ENCODE peak calls at places on chromosome 6, in four cellular contexts. U is CD4-positive, alpha-beta memory T cell; M is COR-L47; G is CD8-positive, alpha-beta T cell. V is an unnamed sample.

GRCh38 chr6:168927026-168927425 is 326.6 kb downstream of the THBS2 start:
- DNase-seq in M (no peak), G (no peak), U (no peak), V (no peak)

GRCh38 chr6:44177691-44178423 is 19.2 kb downstream of the CAPN11 start:
- DNase-seq in G (no peak), U (no peak), M (no peak), V (peak)

GRCh38 chr6:168370310-168370991 is 50.9 kb upstream of the DACT2 start:
- DNase-seq in G (peak), U (peak), M (peak), V (peak)

GRCh38 chr6:111148110-111148509 is 60.8 kb downstream of the SLC16A10 start:
- DNase-seq in G (no peak), U (no peak), M (no peak), V (no peak)

GRCh38 chr6:109059591-109060021 is 35.0 kb downstream of the SESN1 start:
- DNase-seq in M (no peak), U (peak), G (no peak), V (no peak)

GRCh38 chr6:88494401-88495140 is 328.4 kb upstream of the CNR1 start:
- DNase-seq in M (no peak), U (no peak), G (no peak), V (no peak)

GRCh38 chr6:80287607-80288006 is 181.1 kb downstream of the BCKDHB start:
- DNase-seq in G (no peak), U (no peak), M (no peak), V (no peak)

GRCh38 chr6:160457843-160458242 is 109.7 kb downstream of the SLC22A3 start:
- DNase-seq in U (no peak), G (no peak), M (no peak), V (no peak)

GRCh38 chr6:151784441-151785214 is 22.9 kb upstream of the ESR1 start:
- DNase-seq in U (no peak), M (no peak), G (no peak), V (no peak)

GRCh38 chr6:33294086-33294823 is 4.5 kb downstream of the RGL2 start:
- DNase-seq in M (no peak), G (no peak), U (no peak), V (no peak)

GRCh38 chr6:44401138-44401537 is 13.6 kb downstream of the CDC5L start:
- DNase-seq in M (no peak), G (no peak), U (no peak), V (no peak)

GRCh38 chr6:42047220-42047590 is 3.1 kb upstream of the TAF8 start:
- DNase-seq in G (no peak), M (no peak), U (no peak), V (no peak)

GRCh38 chr6:34663371-34663770 is 33.2 kb downstream of the ILRUN start:
- DNase-seq in U (no peak), M (no peak), G (no peak), V (no peak)

GRCh38 chr6:136784271-136784664 is 8.0 kb downstream of the MAP3K5 start:
- DNase-seq in U (no peak), M (no peak), G (no peak), V (no peak)

GRCh38 chr6:112232845-112233256 is 21.5 kb downstream of the LAMA4 start:
- DNase-seq in M (no peak), G (no peak), U (no peak), V (no peak)

GRCh38 chr6:48098923-48099322 is 12.1 kb downstream of the PTCHD4 start:
- DNase-seq in G (no peak), U (no peak), M (peak), V (peak)

GRCh38 chr6:43877021-43877420 is 107.0 kb downstream of the VEGFA start:
- DNase-seq in M (no peak), G (no peak), U (no peak), V (no peak)

GRCh38 chr6:43687437-43688347 is at the start of gene MRPS18A:
- DNase-seq in G (peak), U (peak), M (peak), V (peak)

GRCh38 chr6:170132011-170132521 is 158.8 kb downstream of the DLL1 start:
- DNase-seq in M (no peak), G (no peak), U (no peak), V (no peak)

GRCh38 chr6:80969439-80969838 is 783.0 kb downstream of the TENT5A start:
- DNase-seq in M (no peak), U (no peak), G (no peak), V (no peak)

GRCh38 chr6:13249817-13250216 is 78.5 kb downstream of the TBC1D7 start:
- DNase-seq in G (no peak), U (no peak), M (no peak), V (no peak)

GRCh38 chr6:33812669-33813068 is 8.9 kb upstream of the MLN start:
- DNase-seq in G (no peak), U (peak), M (peak), V (peak)

GRCh38 chr6:45626087-45626891 is 248.6 kb upstream of the SUPT3H start:
- DNase-seq in U (no peak), G (no peak), M (no peak), V (no peak)

GRCh38 chr6:136526937-136527336 is 23.3 kb downstream of the MAP7 start:
- DNase-seq in G (no peak), U (no peak), M (no peak), V (no peak)

GRCh38 chr6:42229720-42230119 is 12.1 kb upstream of the MRPS10 start:
- DNase-seq in G (no peak), M (no peak), U (no peak), V (no peak)

GRCh38 chr6:45855642-45856408 is 159.8 kb downstream of the CLIC5 start:
- DNase-seq in M (no peak), U (no peak), G (no peak), V (no peak)

GRCh38 chr6:35725721-35726438 is 11.0 kb upstream of the ARMC12 start:
- DNase-seq in G (no peak), M (no peak), U (no peak), V (no peak)

V was measured in NCI-H146.